ENCODE peak calls at places on chromosomes 12 and 14, in ten cellular contexts. One of them, this sample, is unnamed.

GRCh38 chr14:102789349-102789748 is 12.1 kb downstream of the TRAF3 start:
- DNase-seq in body of pancreas: no peak
- DNase-seq in stomach: no peak
- DNase-seq in IMR-90: no peak
- DNase-seq in Peyer's patch: no peak
- DNase-seq in GM12891: no peak
- DNase-seq in esophagus squamous epithelium: no peak
- DNase-seq in GM12892: no peak
- DNase-seq in lower leg skin: no peak
- DNase-seq in endothelial cell of umbilical vein: no peak
- DNase-seq in this sample: no peak

GRCh38 chr14:59363545-59364226 is 101.5 kb downstream of the GPR135 start:
- DNase-seq in body of pancreas: no peak
- DNase-seq in stomach: no peak
- DNase-seq in IMR-90: peak
- DNase-seq in Peyer's patch: no peak
- DNase-seq in GM12891: no peak
- DNase-seq in esophagus squamous epithelium: no peak
- DNase-seq in GM12892: no peak
- DNase-seq in lower leg skin: no peak
- DNase-seq in endothelial cell of umbilical vein: peak
- DNase-seq in this sample: no peak

GRCh38 chr14:96904201-96904600 is 107.0 kb downstream of the VRK1 start:
- DNase-seq in body of pancreas: no peak
- DNase-seq in stomach: no peak
- DNase-seq in IMR-90: peak
- DNase-seq in Peyer's patch: no peak
- DNase-seq in GM12891: no peak
- DNase-seq in esophagus squamous epithelium: no peak
- DNase-seq in GM12892: no peak
- DNase-seq in lower leg skin: no peak
- DNase-seq in endothelial cell of umbilical vein: no peak
- DNase-seq in this sample: no peak

GRCh38 chr14:103528512-103529382 is at the start of gene TRMT61A:
- DNase-seq in body of pancreas: peak
- DNase-seq in stomach: peak
- DNase-seq in IMR-90: peak
- DNase-seq in Peyer's patch: peak
- DNase-seq in GM12891: peak
- DNase-seq in esophagus squamous epithelium: peak
- DNase-seq in GM12892: peak
- DNase-seq in lower leg skin: peak
- DNase-seq in endothelial cell of umbilical vein: peak
- DNase-seq in this sample: peak

GRCh38 chr12:2691001-2691339 is 103.8 kb upstream of the FKBP4 start:
- DNase-seq in body of pancreas: no peak
- DNase-seq in stomach: no peak
- DNase-seq in IMR-90: peak
- DNase-seq in Peyer's patch: peak
- DNase-seq in GM12891: no peak
- DNase-seq in esophagus squamous epithelium: no peak
- DNase-seq in GM12892: no peak
- DNase-seq in lower leg skin: no peak
- DNase-seq in endothelial cell of umbilical vein: no peak
- DNase-seq in this sample: no peak

GRCh38 chr12:119857036-119857435 is 20.1 kb downstream of the CIT start:
- DNase-seq in body of pancreas: no peak
- DNase-seq in stomach: no peak
- DNase-seq in IMR-90: no peak
- DNase-seq in Peyer's patch: no peak
- DNase-seq in GM12891: no peak
- DNase-seq in esophagus squamous epithelium: no peak
- DNase-seq in GM12892: no peak
- DNase-seq in lower leg skin: no peak
- DNase-seq in endothelial cell of umbilical vein: no peak
- DNase-seq in this sample: no peak

GRCh38 chr14:95361373-95362179 is 41.9 kb upstream of the CLMN start:
- DNase-seq in body of pancreas: peak
- DNase-seq in stomach: peak
- DNase-seq in IMR-90: no peak
- DNase-seq in Peyer's patch: peak
- DNase-seq in GM12891: peak
- DNase-seq in esophagus squamous epithelium: no peak
- DNase-seq in GM12892: peak
- DNase-seq in lower leg skin: no peak
- DNase-seq in endothelial cell of umbilical vein: peak
- DNase-seq in this sample: no peak

GRCh38 chr12:130632582-130633174 is 83.4 kb downstream of the RIMBP2 start:
- DNase-seq in body of pancreas: no peak
- DNase-seq in stomach: no peak
- DNase-seq in IMR-90: no peak
- DNase-seq in Peyer's patch: no peak
- DNase-seq in GM12891: no peak
- DNase-seq in esophagus squamous epithelium: no peak
- DNase-seq in GM12892: no peak
- DNase-seq in lower leg skin: no peak
- DNase-seq in endothelial cell of umbilical vein: no peak
- DNase-seq in this sample: no peak

GRCh38 chr12:88993655-88994054 is 358.6 kb downstream of the DUSP6 start:
- DNase-seq in body of pancreas: no peak
- DNase-seq in stomach: no peak
- DNase-seq in IMR-90: peak
- DNase-seq in Peyer's patch: no peak
- DNase-seq in GM12891: no peak
- DNase-seq in esophagus squamous epithelium: no peak
- DNase-seq in GM12892: no peak
- DNase-seq in lower leg skin: no peak
- DNase-seq in endothelial cell of umbilical vein: peak
- DNase-seq in this sample: no peak

GRCh38 chr12:106434521-106434920 is 77.0 kb downstream of the POLR3B start:
- DNase-seq in body of pancreas: no peak
- DNase-seq in stomach: no peak
- DNase-seq in IMR-90: no peak
- DNase-seq in Peyer's patch: no peak
- DNase-seq in GM12891: no peak
- DNase-seq in esophagus squamous epithelium: no peak
- DNase-seq in GM12892: no peak
- DNase-seq in lower leg skin: no peak
- DNase-seq in endothelial cell of umbilical vein: no peak
- DNase-seq in this sample: no peak

GRCh38 chr12:13383379-13383778 is 186.9 kb downstream of the EMP1 start:
- DNase-seq in body of pancreas: no peak
- DNase-seq in stomach: peak
- DNase-seq in IMR-90: no peak
- DNase-seq in Peyer's patch: peak
- DNase-seq in GM12891: no peak
- DNase-seq in esophagus squamous epithelium: no peak
- DNase-seq in GM12892: no peak
- DNase-seq in lower leg skin: no peak
- DNase-seq in endothelial cell of umbilical vein: no peak
- DNase-seq in this sample: no peak

GRCh38 chr14:54681819-54682261 is 114.9 kb downstream of the SAMD4A start:
- DNase-seq in body of pancreas: no peak
- DNase-seq in stomach: no peak
- DNase-seq in IMR-90: peak
- DNase-seq in Peyer's patch: no peak
- DNase-seq in GM12891: no peak
- DNase-seq in esophagus squamous epithelium: no peak
- DNase-seq in GM12892: no peak
- DNase-seq in lower leg skin: no peak
- DNase-seq in endothelial cell of umbilical vein: peak
- DNase-seq in this sample: no peak

GRCh38 chr12:20527396-20528154 is 159.2 kb downstream of the PDE3A start:
- DNase-seq in body of pancreas: no peak
- DNase-seq in stomach: no peak
- DNase-seq in IMR-90: peak
- DNase-seq in Peyer's patch: no peak
- DNase-seq in GM12891: no peak
- DNase-seq in esophagus squamous epithelium: no peak
- DNase-seq in GM12892: no peak
- DNase-seq in lower leg skin: no peak
- DNase-seq in endothelial cell of umbilical vein: no peak
- DNase-seq in this sample: no peak

GRCh38 chr14:103848720-103849077 is 1.3 kb upstream of the PPP1R13B start:
- DNase-seq in body of pancreas: peak
- DNase-seq in stomach: no peak
- DNase-seq in IMR-90: no peak
- DNase-seq in Peyer's patch: no peak
- DNase-seq in GM12891: no peak
- DNase-seq in esophagus squamous epithelium: no peak
- DNase-seq in GM12892: no peak
- DNase-seq in lower leg skin: no peak
- DNase-seq in endothelial cell of umbilical vein: no peak
- DNase-seq in this sample: peak

GRCh38 chr12:114306646-114307045 is 99.3 kb downstream of the TBX5 start:
- DNase-seq in body of pancreas: no peak
- DNase-seq in stomach: no peak
- DNase-seq in IMR-90: peak
- DNase-seq in Peyer's patch: no peak
- DNase-seq in GM12891: no peak
- DNase-seq in esophagus squamous epithelium: no peak
- DNase-seq in GM12892: no peak
- DNase-seq in lower leg skin: no peak
- DNase-seq in endothelial cell of umbilical vein: no peak
- DNase-seq in this sample: no peak

GRCh38 chr12:122841544-122842321 is 6.5 kb downstream of the HIP1R start:
- DNase-seq in body of pancreas: peak
- DNase-seq in stomach: peak
- DNase-seq in IMR-90: peak
- DNase-seq in Peyer's patch: peak
- DNase-seq in GM12891: no peak
- DNase-seq in esophagus squamous epithelium: no peak
- DNase-seq in GM12892: no peak
- DNase-seq in lower leg skin: no peak
- DNase-seq in endothelial cell of umbilical vein: no peak
- DNase-seq in this sample: peak
- TF ChIP-seq POLR2A in body of pancreas: peak
- TF ChIP-seq POLR2A in stomach: no peak
- TF ChIP-seq POLR2A in IMR-90: no peak
- TF ChIP-seq POLR2A in Peyer's patch: no peak
- TF ChIP-seq POLR2A in GM12891: no peak
- TF ChIP-seq POLR2A in esophagus squamous epithelium: no peak
- TF ChIP-seq POLR2A in GM12892: no peak
- TF ChIP-seq POLR2A in lower leg skin: no peak
- TF ChIP-seq POLR2A in endothelial cell of umbilical vein: no peak
- TF ChIP-seq POLR2A in this sample: peak

GRCh38 chr14:81533212-81533535 is 479 bp downstream of the SEL1L start:
- DNase-seq in body of pancreas: no peak
- DNase-seq in stomach: no peak
- DNase-seq in IMR-90: no peak
- DNase-seq in Peyer's patch: no peak
- DNase-seq in GM12891: no peak
- DNase-seq in esophagus squamous epithelium: no peak
- DNase-seq in GM12892: no peak
- DNase-seq in lower leg skin: no peak
- DNase-seq in endothelial cell of umbilical vein: no peak
- DNase-seq in this sample: no peak

GRCh38 chr14:81534510-81535074 is 939 bp upstream of the SEL1L start:
- DNase-seq in body of pancreas: no peak
- DNase-seq in stomach: no peak
- DNase-seq in IMR-90: no peak
- DNase-seq in Peyer's patch: no peak
- DNase-seq in GM12891: no peak
- DNase-seq in esophagus squamous epithelium: no peak
- DNase-seq in GM12892: no peak
- DNase-seq in lower leg skin: no peak
- DNase-seq in endothelial cell of umbilical vein: no peak
- DNase-seq in this sample: no peak

GRCh38 chr14:81525129-81525528 is 8.5 kb downstream of the SEL1L start:
- DNase-seq in body of pancreas: no peak
- DNase-seq in stomach: no peak
- DNase-seq in IMR-90: no peak
- DNase-seq in Peyer's patch: no peak
- DNase-seq in GM12891: no peak
- DNase-seq in esophagus squamous epithelium: no peak
- DNase-seq in GM12892: no peak
- DNase-seq in lower leg skin: no peak
- DNase-seq in endothelial cell of umbilical vein: no peak
- DNase-seq in this sample: no peak

GRCh38 chr14:81533536-81534343 is at the start of gene SEL1L:
- DNase-seq in body of pancreas: peak
- DNase-seq in stomach: peak
- DNase-seq in IMR-90: peak
- DNase-seq in Peyer's patch: peak
- DNase-seq in GM12891: peak
- DNase-seq in esophagus squamous epithelium: peak
- DNase-seq in GM12892: peak
- DNase-seq in lower leg skin: peak
- DNase-seq in endothelial cell of umbilical vein: peak
- DNase-seq in this sample: peak

DNA sequence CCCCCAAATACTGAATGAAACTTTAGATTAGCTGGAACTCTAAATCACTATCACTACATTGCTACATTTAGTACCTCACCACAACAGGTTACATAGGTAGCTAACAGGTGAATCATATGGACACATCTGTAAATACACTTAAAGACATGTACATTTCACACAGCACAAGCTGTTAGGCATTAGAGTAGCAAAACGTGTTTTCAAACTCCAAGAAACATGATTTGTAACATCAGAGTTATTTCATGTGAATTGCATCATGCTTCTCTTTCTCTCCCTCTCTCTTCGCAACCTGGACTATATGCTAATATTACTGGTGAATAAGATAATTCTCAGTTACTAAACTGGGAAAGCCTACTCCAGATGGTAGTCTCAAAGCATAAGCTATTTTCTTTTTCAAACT is 4.3 kb downstream of the SEL1L start:
- DNase-seq in body of pancreas: no peak
- DNase-seq in stomach: no peak
- DNase-seq in IMR-90: peak
- DNase-seq in Peyer's patch: no peak
- DNase-seq in GM12891: no peak
- DNase-seq in esophagus squamous epithelium: no peak
- DNase-seq in GM12892: no peak
- DNase-seq in lower leg skin: no peak
- DNase-seq in endothelial cell of umbilical vein: no peak
- DNase-seq in this sample: no peak
- TF ChIP-seq POLR2A in body of pancreas: no peak
- TF ChIP-seq POLR2A in stomach: no peak
- TF ChIP-seq POLR2A in IMR-90: no peak
- TF ChIP-seq POLR2A in Peyer's patch: no peak
- TF ChIP-seq POLR2A in GM12891: no peak
- TF ChIP-seq POLR2A in esophagus squamous epithelium: no peak
- TF ChIP-seq POLR2A in GM12892: no peak
- TF ChIP-seq POLR2A in lower leg skin: no peak
- TF ChIP-seq POLR2A in endothelial cell of umbilical vein: no peak
- TF ChIP-seq POLR2A in this sample: no peak

GRCh38 chr14:21263284-21264024 is 5.8 kb downstream of the HNRNPC start:
- DNase-seq in body of pancreas: no peak
- DNase-seq in stomach: no peak
- DNase-seq in IMR-90: peak
- DNase-seq in Peyer's patch: no peak
- DNase-seq in GM12891: no peak
- DNase-seq in esophagus squamous epithelium: no peak
- DNase-seq in GM12892: no peak
- DNase-seq in lower leg skin: no peak
- DNase-seq in endothelial cell of umbilical vein: no peak
- DNase-seq in this sample: no peak
- TF ChIP-seq POLR2A in body of pancreas: no peak
- TF ChIP-seq POLR2A in stomach: no peak
- TF ChIP-seq POLR2A in IMR-90: no peak
- TF ChIP-seq POLR2A in Peyer's patch: no peak
- TF ChIP-seq POLR2A in GM12891: peak
- TF ChIP-seq POLR2A in esophagus squamous epithelium: no peak
- TF ChIP-seq POLR2A in GM12892: peak
- TF ChIP-seq POLR2A in lower leg skin: no peak
- TF ChIP-seq POLR2A in endothelial cell of umbilical vein: no peak
- TF ChIP-seq POLR2A in this sample: no peak

GRCh38 chr12:61713121-61713520 is 547.1 kb upstream of the USP15 start:
- DNase-seq in body of pancreas: no peak
- DNase-seq in stomach: no peak
- DNase-seq in IMR-90: no peak
- DNase-seq in Peyer's patch: no peak
- DNase-seq in GM12891: no peak
- DNase-seq in esophagus squamous epithelium: no peak
- DNase-seq in GM12892: no peak
- DNase-seq in lower leg skin: no peak
- DNase-seq in endothelial cell of umbilical vein: no peak
- DNase-seq in this sample: no peak
- TF ChIP-seq POLR2A in body of pancreas: no peak
- TF ChIP-seq POLR2A in stomach: no peak
- TF ChIP-seq POLR2A in IMR-90: no peak
- TF ChIP-seq POLR2A in Peyer's patch: no peak
- TF ChIP-seq POLR2A in GM12891: no peak
- TF ChIP-seq POLR2A in esophagus squamous epithelium: no peak
- TF ChIP-seq POLR2A in GM12892: no peak
- TF ChIP-seq POLR2A in lower leg skin: no peak
- TF ChIP-seq POLR2A in endothelial cell of umbilical vein: no peak
- TF ChIP-seq POLR2A in this sample: no peak